ENCODE peak calls at places on chromosomes 1 and 21, in five cellular contexts. A is IMR-90, Y is colonic mucosa, E is endothelial cell of umbilical vein, G is adrenal gland. V is an unnamed sample. For H3K27me3, the result is how much of the 10 kb centered on the place peaks cover.

GRCh38 chr1:155137550-155137949 is 1.9 kb downstream of the SLC50A1 start:
- DNase-seq in A (no peak), Y (no peak), E (no peak), G (no peak), V (no peak)

GRCh38 chr1:155976062-155976912 is 2.1 kb downstream of the ARHGEF2 start:
- DNase-seq in A (peak), Y (peak), E (no peak), G (no peak), V (no peak)

GRCh38 chr21:34734696-34735095 is 65.9 kb downstream of the CLIC6 start:
- DNase-seq in A (no peak), Y (no peak), E (no peak), G (no peak), V (no peak)

GRCh38 chr1:36203554-36204346 is 20.5 kb upstream of the THRAP3 start:
- DNase-seq in A (peak), Y (no peak), E (no peak), G (peak), V (no peak)

GRCh38 chr1:55243655-55244054 is 28.5 kb upstream of the USP24 start:
- DNase-seq in A (no peak), Y (no peak), E (no peak), G (no peak), V (no peak)

GRCh38 chr1:30048905-30049304 is 674.5 kb downstream of the MATN1 start:
- DNase-seq in A (no peak), Y (no peak), E (no peak), G (no peak), V (no peak)

GRCh38 chr1:211730347-211730746 is 54.9 kb upstream of the NEK2 start:
- DNase-seq in A (no peak), Y (no peak), E (no peak), G (no peak), V (no peak)

GRCh38 chr1:179121159-179121938 is 39.5 kb downstream of the TOR3A start:
- DNase-seq in A (peak), Y (peak), E (no peak), G (peak), V (no peak)

GRCh38 chr1:152884506-152884905 is 6.4 kb downstream of the SMCP start:
- DNase-seq in A (no peak), Y (no peak), E (no peak), G (no peak), V (no peak)

GRCh38 chr1:106290805-106291537 is 765.5 kb upstream of the PRMT6 start:
- DNase-seq in A (no peak), Y (no peak), E (no peak), G (no peak), V (no peak)

GRCh38 chr1:16420719-16421118 is 16.5 kb downstream of the SPATA21 start:
- DNase-seq in A (no peak), Y (no peak), E (no peak), G (no peak), V (no peak)

GRCh38 chr1:60281360-60281932 is 207.9 kb upstream of the C1orf87 start:
- DNase-seq in A (peak), Y (peak), E (peak), G (peak), V (peak)

GRCh38 chr1:55060133-55060999 is 21.0 kb downstream of the PCSK9 start:
- DNase-seq in A (no peak), Y (no peak), E (no peak), G (no peak), V (no peak)

GRCh38 chr21:21921410-21922232 is 923.4 kb downstream of the NCAM2 start:
- DNase-seq in A (peak), Y (no peak), E (no peak), G (no peak), V (no peak)

DNA sequence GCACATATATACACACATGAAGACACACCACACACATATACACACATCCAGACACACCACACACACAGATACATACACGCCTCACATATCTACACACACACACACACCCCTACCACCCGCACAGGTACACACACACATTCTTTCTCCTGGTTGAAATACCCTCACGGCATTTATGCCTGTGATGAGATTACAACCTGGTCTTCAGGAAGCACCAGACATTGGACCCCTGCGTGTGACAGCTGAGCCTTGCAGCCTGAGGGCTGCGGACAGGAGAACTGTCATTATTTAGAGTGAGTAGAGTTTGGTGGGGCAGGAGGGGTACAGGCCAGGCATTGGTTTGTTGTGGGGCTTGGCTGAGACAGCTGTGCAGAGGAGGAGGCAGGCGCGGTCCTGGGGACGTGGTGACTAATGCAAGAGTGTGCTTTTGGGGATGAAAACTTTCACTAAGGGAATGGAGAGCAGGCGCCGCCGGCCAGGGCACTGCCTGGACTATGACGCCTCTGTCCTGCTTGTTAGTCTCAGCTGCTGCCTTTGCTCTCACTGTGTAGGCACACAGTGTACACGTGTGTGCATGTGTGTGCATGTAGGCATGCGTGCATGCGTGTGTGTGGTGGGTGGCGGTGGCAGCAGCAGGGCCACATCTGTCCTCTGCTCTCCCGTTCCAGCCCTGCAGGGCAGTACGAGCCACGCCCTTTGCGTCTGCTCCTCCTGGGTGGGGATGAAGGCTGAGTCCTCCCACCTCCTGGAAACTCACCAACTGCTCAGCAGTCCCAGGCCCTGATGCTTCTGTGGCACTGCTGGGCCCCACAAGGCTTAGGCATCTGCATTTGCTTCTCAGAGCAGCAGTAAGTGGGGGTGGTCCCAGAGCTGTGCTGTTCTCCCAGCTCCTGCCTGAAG is 57.6 kb downstream of the SPSB1 start:
- DNase-seq in A (peak), Y (peak), E (no peak), G (no peak), V (no peak)
- H3K27me3 ChIP-seq in A (under half), Y (under half), E (under half), G (under half), V (under half)

GRCh38 chr1:174297351-174297750 is 138.0 kb downstream of the RABGAP1L start:
- DNase-seq in A (no peak), Y (no peak), E (no peak), G (no peak), V (no peak)
- TF ChIP-seq CTCF in A (no peak), Y (no peak), E (no peak), G (no peak), V (no peak)

GRCh38 chr1:47444578-47445465 is 7.0 kb downstream of the FOXD2 start:
- DNase-seq in A (peak), Y (peak), E (no peak), G (no peak), V (no peak)

GRCh38 chr1:47444317-47444577 is 6.4 kb downstream of the FOXD2 start:
- DNase-seq in A (no peak), Y (peak), E (no peak), G (no peak), V (no peak)

GRCh38 chr1:47443530-47444316 is 5.9 kb downstream of the FOXD2 start:
- DNase-seq in A (no peak), Y (peak), E (no peak), G (no peak), V (no peak)

GRCh38 chr1:47448462-47449233 is 10.8 kb downstream of the FOXD2 start:
- DNase-seq in A (no peak), Y (no peak), E (no peak), G (no peak), V (no peak)

GRCh38 chr1:47445823-47446567 is 8.2 kb downstream of the FOXD2 start:
- DNase-seq in A (no peak), Y (peak), E (no peak), G (no peak), V (no peak)
- H3K27me3 ChIP-seq in A (half or more), Y (under half), E (half or more), G (half or more), V (half or more)

GRCh38 chr1:214934035-214934434 is 148.5 kb upstream of the KCNK2 start:
- DNase-seq in A (no peak), Y (no peak), E (no peak), G (no peak), V (no peak)
- TF ChIP-seq CTCF in A (no peak), Y (no peak), E (no peak), G (no peak), V (no peak)

DNA sequence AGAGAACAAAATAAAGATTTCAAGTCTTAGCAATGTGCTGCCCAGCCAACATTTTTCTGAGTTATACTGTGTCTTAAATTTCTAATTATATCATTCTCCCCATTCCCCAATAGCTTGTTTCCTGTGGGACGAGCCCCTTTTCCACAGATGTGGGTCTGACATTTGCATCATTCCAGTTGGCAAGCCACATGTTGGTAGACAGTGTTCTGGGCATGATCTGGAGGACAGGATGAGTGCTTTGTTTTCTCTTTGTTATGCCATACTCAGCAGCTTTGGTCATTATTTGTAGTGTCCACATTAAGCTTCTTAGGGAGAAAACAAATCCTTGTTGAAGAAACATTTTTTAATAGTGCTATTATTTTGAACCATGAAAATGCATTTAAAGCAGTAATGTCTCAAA is 32.9 kb downstream of the MTARC1 start:
- DNase-seq in A (no peak), Y (no peak), E (no peak), G (no peak), V (no peak)
- H3K27me3 ChIP-seq in A (under half), Y (under half), E (under half), G (under half), V (under half)

GRCh38 chr21:38267136-38267535 is 10.3 kb downstream of the KCNJ15 start:
- DNase-seq in A (no peak), Y (no peak), E (no peak), G (no peak), V (no peak)
- TF ChIP-seq CTCF in A (no peak), Y (no peak), E (no peak), G (no peak), V (no peak)

DNA sequence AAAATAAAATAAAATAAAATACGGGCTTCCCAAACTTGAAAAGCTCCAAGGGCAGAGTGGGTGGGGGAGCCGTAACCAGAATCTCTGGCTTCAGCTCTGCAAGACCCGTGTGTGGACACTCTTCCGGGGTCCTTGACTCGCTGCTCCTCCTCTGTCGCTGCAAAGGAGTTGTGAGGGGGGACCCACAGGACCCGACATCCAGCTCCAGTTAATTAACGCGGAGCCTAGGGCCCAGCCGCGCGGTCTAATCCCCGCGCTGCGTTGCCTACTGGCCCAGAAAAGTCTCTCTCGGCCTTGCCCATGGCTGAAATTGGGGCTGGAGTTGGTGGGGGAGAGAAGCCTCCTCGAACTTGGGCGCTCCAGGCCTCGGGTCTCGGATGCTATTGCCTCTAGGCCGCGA is 1.8 kb downstream of the LMX1A start:
- DNase-seq in A (no peak), Y (no peak), E (no peak), G (no peak), V (no peak)
- H3K27me3 ChIP-seq in A (half or more), Y (half or more), E (half or more), G (half or more), V (half or more)

GRCh38 chr1:214846971-214847810 is 235.3 kb upstream of the KCNK2 start:
- DNase-seq in A (no peak), Y (no peak), E (no peak), G (no peak), V (no peak)
- TF ChIP-seq CTCF in A (no peak), Y (no peak), E (no peak), G (no peak), V (no peak)

GRCh38 chr1:20187103-20187812 is 940 bp upstream of the PLA2G2C start:
- DNase-seq in A (no peak), Y (peak), E (no peak), G (no peak), V (no peak)
- H3K27me3 ChIP-seq in A (half or more), Y (under half), E (under half), G (under half), V (under half)

GRCh38 chr1:225882008-225882698 is at the start of gene TMEM63A:
- DNase-seq in A (peak), Y (peak), E (peak), G (peak), V (peak)
- TF ChIP-seq CTCF in A (peak), Y (no peak), E (peak), G (peak), V (peak)

V was measured in dorsolateral prefrontal cortex.